ENCODE peak calls at places on chromosome 7, in ten cellular contexts. One of them, this sample, is unnamed. For H3K27me3, the result is how much of the 10 kb centered on the place peaks cover.

GRCh38 chr7:35799846-35800717 is 775 bp upstream of the SEPTIN7 start:
- DNase-seq in AG04450: peak
- DNase-seq in ascending aorta: peak
- DNase-seq in left ventricle myocardium inferior: peak
- DNase-seq in HL-60: peak
- DNase-seq in kidney epithelial cell: peak
- DNase-seq in colonic mucosa: peak
- DNase-seq in cardiac muscle cell: peak
- DNase-seq in MM.1S: peak
- DNase-seq in tibial artery: peak
- DNase-seq in this sample: peak

GRCh38 chr7:44854644-44855364 is 6.9 kb upstream of the H2AZ2 start:
- DNase-seq in AG04450: no peak
- DNase-seq in ascending aorta: no peak
- DNase-seq in left ventricle myocardium inferior: no peak
- DNase-seq in HL-60: peak
- DNase-seq in kidney epithelial cell: no peak
- DNase-seq in colonic mucosa: no peak
- DNase-seq in cardiac muscle cell: no peak
- DNase-seq in MM.1S: no peak
- DNase-seq in tibial artery: no peak
- DNase-seq in this sample: no peak

GRCh38 chr7:45176886-45177731 is 19.5 kb downstream of the RAMP3 start:
- DNase-seq in AG04450: no peak
- DNase-seq in ascending aorta: no peak
- DNase-seq in left ventricle myocardium inferior: no peak
- DNase-seq in HL-60: no peak
- DNase-seq in kidney epithelial cell: no peak
- DNase-seq in colonic mucosa: no peak
- DNase-seq in cardiac muscle cell: no peak
- DNase-seq in MM.1S: no peak
- DNase-seq in tibial artery: no peak
- DNase-seq in this sample: no peak

GRCh38 chr7:80346704-80347103 is 165.2 kb downstream of the GNAT3 start:
- DNase-seq in AG04450: no peak
- DNase-seq in ascending aorta: no peak
- DNase-seq in left ventricle myocardium inferior: no peak
- DNase-seq in HL-60: no peak
- DNase-seq in kidney epithelial cell: peak
- DNase-seq in colonic mucosa: no peak
- DNase-seq in cardiac muscle cell: no peak
- DNase-seq in MM.1S: no peak
- DNase-seq in tibial artery: peak
- DNase-seq in this sample: no peak

GRCh38 chr7:5672468-5672867 is 109.0 kb downstream of the RNF216 start:
- DNase-seq in AG04450: peak
- DNase-seq in ascending aorta: no peak
- DNase-seq in left ventricle myocardium inferior: no peak
- DNase-seq in HL-60: no peak
- DNase-seq in kidney epithelial cell: no peak
- DNase-seq in colonic mucosa: no peak
- DNase-seq in cardiac muscle cell: no peak
- DNase-seq in MM.1S: no peak
- DNase-seq in tibial artery: no peak
- DNase-seq in this sample: no peak

GRCh38 chr7:155918720-155919399 is 106.6 kb upstream of the SHH start:
- DNase-seq in AG04450: peak
- DNase-seq in ascending aorta: no peak
- DNase-seq in left ventricle myocardium inferior: peak
- DNase-seq in HL-60: no peak
- DNase-seq in kidney epithelial cell: peak
- DNase-seq in colonic mucosa: peak
- DNase-seq in cardiac muscle cell: no peak
- DNase-seq in MM.1S: no peak
- DNase-seq in tibial artery: no peak
- DNase-seq in this sample: no peak

GRCh38 chr7:3244241-3244814 is 56.7 kb upstream of the SDK1 start:
- DNase-seq in AG04450: peak
- DNase-seq in ascending aorta: no peak
- DNase-seq in left ventricle myocardium inferior: no peak
- DNase-seq in HL-60: no peak
- DNase-seq in kidney epithelial cell: peak
- DNase-seq in colonic mucosa: no peak
- DNase-seq in cardiac muscle cell: no peak
- DNase-seq in MM.1S: no peak
- DNase-seq in tibial artery: no peak
- DNase-seq in this sample: no peak

GRCh38 chr7:50644586-50644985 is 79.4 kb upstream of the DDC start:
- DNase-seq in AG04450: no peak
- DNase-seq in ascending aorta: no peak
- DNase-seq in left ventricle myocardium inferior: no peak
- DNase-seq in HL-60: no peak
- DNase-seq in kidney epithelial cell: no peak
- DNase-seq in colonic mucosa: no peak
- DNase-seq in cardiac muscle cell: no peak
- DNase-seq in MM.1S: no peak
- DNase-seq in tibial artery: no peak
- DNase-seq in this sample: no peak

GRCh38 chr7:46627038-46627315 is 705.9 kb upstream of the IGFBP3 start:
- DNase-seq in AG04450: no peak
- DNase-seq in ascending aorta: no peak
- DNase-seq in left ventricle myocardium inferior: no peak
- DNase-seq in HL-60: no peak
- DNase-seq in kidney epithelial cell: no peak
- DNase-seq in colonic mucosa: no peak
- DNase-seq in cardiac muscle cell: no peak
- DNase-seq in MM.1S: no peak
- DNase-seq in tibial artery: no peak
- DNase-seq in this sample: no peak

GRCh38 chr7:152568972-152569371 is 107.0 kb downstream of the XRCC2 start:
- DNase-seq in AG04450: no peak
- DNase-seq in ascending aorta: no peak
- DNase-seq in left ventricle myocardium inferior: no peak
- DNase-seq in HL-60: no peak
- DNase-seq in kidney epithelial cell: no peak
- DNase-seq in colonic mucosa: no peak
- DNase-seq in cardiac muscle cell: no peak
- DNase-seq in MM.1S: no peak
- DNase-seq in tibial artery: no peak
- DNase-seq in this sample: no peak

GRCh38 chr7:69166979-69167516 is 431.2 kb upstream of the AUTS2 start:
- DNase-seq in AG04450: no peak
- DNase-seq in ascending aorta: no peak
- DNase-seq in left ventricle myocardium inferior: no peak
- DNase-seq in HL-60: no peak
- DNase-seq in kidney epithelial cell: no peak
- DNase-seq in colonic mucosa: no peak
- DNase-seq in cardiac muscle cell: no peak
- DNase-seq in MM.1S: no peak
- DNase-seq in tibial artery: no peak
- DNase-seq in this sample: no peak

GRCh38 chr7:70132802-70133201 is 534.5 kb downstream of the AUTS2 start:
- DNase-seq in AG04450: no peak
- DNase-seq in ascending aorta: no peak
- DNase-seq in left ventricle myocardium inferior: no peak
- DNase-seq in HL-60: no peak
- DNase-seq in kidney epithelial cell: no peak
- DNase-seq in colonic mucosa: no peak
- DNase-seq in cardiac muscle cell: no peak
- DNase-seq in MM.1S: no peak
- DNase-seq in tibial artery: no peak
- DNase-seq in this sample: no peak

GRCh38 chr7:30315589-30315988 is 31.2 kb downstream of the ZNRF2 start:
- DNase-seq in AG04450: no peak
- DNase-seq in ascending aorta: no peak
- DNase-seq in left ventricle myocardium inferior: no peak
- DNase-seq in HL-60: no peak
- DNase-seq in kidney epithelial cell: no peak
- DNase-seq in colonic mucosa: no peak
- DNase-seq in cardiac muscle cell: no peak
- DNase-seq in MM.1S: no peak
- DNase-seq in tibial artery: no peak
- DNase-seq in this sample: no peak

GRCh38 chr7:30321992-30322637 is 37.7 kb downstream of the ZNRF2 start:
- DNase-seq in AG04450: no peak
- DNase-seq in ascending aorta: no peak
- DNase-seq in left ventricle myocardium inferior: no peak
- DNase-seq in HL-60: peak
- DNase-seq in kidney epithelial cell: no peak
- DNase-seq in colonic mucosa: no peak
- DNase-seq in cardiac muscle cell: no peak
- DNase-seq in MM.1S: peak
- DNase-seq in tibial artery: no peak
- DNase-seq in this sample: peak

GRCh38 chr7:30321089-30321991 is 36.9 kb downstream of the ZNRF2 start:
- DNase-seq in AG04450: no peak
- DNase-seq in ascending aorta: no peak
- DNase-seq in left ventricle myocardium inferior: no peak
- DNase-seq in HL-60: no peak
- DNase-seq in kidney epithelial cell: no peak
- DNase-seq in colonic mucosa: no peak
- DNase-seq in cardiac muscle cell: no peak
- DNase-seq in MM.1S: peak
- DNase-seq in tibial artery: no peak
- DNase-seq in this sample: no peak

GRCh38 chr7:30322656-30323355 is 38.4 kb downstream of the ZNRF2 start:
- DNase-seq in AG04450: no peak
- DNase-seq in ascending aorta: no peak
- DNase-seq in left ventricle myocardium inferior: no peak
- DNase-seq in HL-60: peak
- DNase-seq in kidney epithelial cell: no peak
- DNase-seq in colonic mucosa: no peak
- DNase-seq in cardiac muscle cell: no peak
- DNase-seq in MM.1S: peak
- DNase-seq in tibial artery: no peak
- DNase-seq in this sample: peak

DNA sequence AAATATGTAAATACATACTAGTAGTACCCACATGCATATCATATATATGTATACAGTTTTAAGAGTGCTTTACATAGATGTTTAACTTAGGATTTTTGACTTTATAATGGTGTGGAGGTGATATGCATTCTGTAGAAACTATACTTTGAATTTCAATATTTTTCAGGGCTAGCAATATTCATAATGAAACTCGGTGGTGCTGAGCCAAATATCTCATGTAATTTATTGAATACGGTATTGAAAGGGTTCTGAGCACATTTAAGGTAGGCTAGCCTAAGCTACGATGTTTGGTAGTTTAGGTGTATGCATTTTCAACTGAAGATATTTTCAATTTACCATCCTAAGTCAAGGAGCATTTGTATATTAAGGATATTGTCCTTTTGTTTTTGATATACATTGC is 36.0 kb downstream of the ZNRF2 start:
- DNase-seq in AG04450: no peak
- DNase-seq in ascending aorta: no peak
- DNase-seq in left ventricle myocardium inferior: no peak
- DNase-seq in HL-60: no peak
- DNase-seq in kidney epithelial cell: no peak
- DNase-seq in colonic mucosa: no peak
- DNase-seq in cardiac muscle cell: no peak
- DNase-seq in MM.1S: no peak
- DNase-seq in tibial artery: no peak
- DNase-seq in this sample: no peak
- H3K4me3 ChIP-seq in AG04450: no peak
- H3K4me3 ChIP-seq in ascending aorta: no peak
- H3K4me3 ChIP-seq in left ventricle myocardium inferior: no peak
- H3K4me3 ChIP-seq in HL-60: no peak
- H3K4me3 ChIP-seq in kidney epithelial cell: no peak
- H3K4me3 ChIP-seq in colonic mucosa: no peak
- H3K4me3 ChIP-seq in cardiac muscle cell: no peak
- H3K4me3 ChIP-seq in MM.1S: peak
- H3K4me3 ChIP-seq in tibial artery: no peak
- H3K4me3 ChIP-seq in this sample: no peak

DNA sequence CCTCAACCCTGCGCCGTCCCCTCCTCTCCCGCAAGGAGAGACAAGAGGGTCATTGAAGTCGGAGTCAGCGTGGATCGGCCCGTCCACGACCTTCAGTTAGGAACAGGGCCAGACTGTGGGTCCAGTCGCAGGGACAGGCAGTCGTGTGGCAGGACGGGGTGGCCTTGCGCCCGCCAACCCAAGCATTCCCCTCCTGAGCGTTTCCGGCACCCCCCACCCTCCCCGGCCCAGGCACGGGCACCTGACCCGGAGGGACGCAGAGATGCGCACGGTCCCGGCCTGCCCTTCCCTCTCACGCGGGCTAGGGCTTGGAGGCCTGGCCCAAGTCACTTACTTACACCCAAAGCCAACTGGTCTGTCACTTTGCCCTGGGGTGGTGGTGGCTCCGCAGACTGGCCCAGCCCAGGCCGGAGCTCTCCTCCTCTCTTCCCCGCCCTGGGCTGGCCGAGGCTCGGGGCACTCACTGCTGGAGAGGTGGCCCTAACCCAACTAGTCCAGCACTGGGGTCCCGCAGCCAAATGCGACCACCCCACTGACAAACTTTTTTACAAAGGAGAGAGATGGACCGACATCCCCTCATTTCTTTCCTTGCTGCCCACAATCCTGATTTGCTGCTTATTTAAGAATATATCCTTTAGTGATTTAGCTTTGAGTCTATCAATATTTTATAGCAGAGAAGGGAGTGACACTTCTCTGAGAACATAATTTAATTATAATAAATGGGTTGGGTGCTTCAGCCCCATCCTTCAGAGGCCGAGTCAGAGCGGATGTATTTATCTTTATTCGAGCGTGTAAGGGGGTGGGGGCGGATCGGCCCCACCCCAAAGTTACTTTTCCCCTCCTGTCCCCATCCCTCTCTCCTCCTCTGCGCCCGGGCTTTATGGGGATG is 1.2 kb upstream of the UNCX start:
- DNase-seq in AG04450: no peak
- DNase-seq in ascending aorta: no peak
- DNase-seq in left ventricle myocardium inferior: no peak
- DNase-seq in HL-60: no peak
- DNase-seq in kidney epithelial cell: no peak
- DNase-seq in colonic mucosa: no peak
- DNase-seq in cardiac muscle cell: peak
- DNase-seq in MM.1S: no peak
- DNase-seq in tibial artery: no peak
- DNase-seq in this sample: no peak
- H3K27me3 ChIP-seq in AG04450: half or more
- H3K27me3 ChIP-seq in ascending aorta: half or more
- H3K27me3 ChIP-seq in left ventricle myocardium inferior: half or more
- H3K27me3 ChIP-seq in HL-60: half or more
- H3K27me3 ChIP-seq in kidney epithelial cell: half or more
- H3K27me3 ChIP-seq in colonic mucosa: half or more
- H3K27me3 ChIP-seq in cardiac muscle cell: half or more
- H3K27me3 ChIP-seq in MM.1S: half or more
- H3K27me3 ChIP-seq in tibial artery: half or more
- H3K27me3 ChIP-seq in this sample: under half

GRCh38 chr7:90239625-90240228 is 5.2 kb upstream of the CFAP69 start:
- DNase-seq in AG04450: no peak
- DNase-seq in ascending aorta: no peak
- DNase-seq in left ventricle myocardium inferior: no peak
- DNase-seq in HL-60: no peak
- DNase-seq in kidney epithelial cell: no peak
- DNase-seq in colonic mucosa: no peak
- DNase-seq in cardiac muscle cell: no peak
- DNase-seq in MM.1S: peak
- DNase-seq in tibial artery: no peak
- DNase-seq in this sample: no peak
- H3K4me3 ChIP-seq in AG04450: no peak
- H3K4me3 ChIP-seq in ascending aorta: no peak
- H3K4me3 ChIP-seq in left ventricle myocardium inferior: no peak
- H3K4me3 ChIP-seq in HL-60: no peak
- H3K4me3 ChIP-seq in kidney epithelial cell: no peak
- H3K4me3 ChIP-seq in colonic mucosa: no peak
- H3K4me3 ChIP-seq in cardiac muscle cell: no peak
- H3K4me3 ChIP-seq in MM.1S: peak
- H3K4me3 ChIP-seq in tibial artery: no peak
- H3K4me3 ChIP-seq in this sample: no peak

GRCh38 chr7:107913846-107914245 is 22.9 kb downstream of the DLD start:
- DNase-seq in AG04450: no peak
- DNase-seq in ascending aorta: no peak
- DNase-seq in left ventricle myocardium inferior: no peak
- DNase-seq in HL-60: no peak
- DNase-seq in kidney epithelial cell: no peak
- DNase-seq in colonic mucosa: no peak
- DNase-seq in cardiac muscle cell: no peak
- DNase-seq in MM.1S: no peak
- DNase-seq in tibial artery: no peak
- DNase-seq in this sample: no peak
- H3K27me3 ChIP-seq in AG04450: under half
- H3K27me3 ChIP-seq in ascending aorta: under half
- H3K27me3 ChIP-seq in left ventricle myocardium inferior: under half
- H3K27me3 ChIP-seq in HL-60: under half
- H3K27me3 ChIP-seq in kidney epithelial cell: under half
- H3K27me3 ChIP-seq in colonic mucosa: under half
- H3K27me3 ChIP-seq in cardiac muscle cell: under half
- H3K27me3 ChIP-seq in MM.1S: under half
- H3K27me3 ChIP-seq in tibial artery: under half
- H3K27me3 ChIP-seq in this sample: under half